ENCODE peak calls at places on chromosomes 2 and 18, in six cellular contexts. Z is neuronal stem cell, I is IMR-90, K is H1, H is mesenchymal stem cell, F is H9. O is an unnamed sample.

GRCh38 chr18:56221195-56222065 is 417.0 kb downstream of the TXNL1 start:
- DNase-seq in I (no peak), F (no peak), K (no peak), Z (no peak), H (no peak), O (no peak)

GRCh38 chr18:48943736-48944527 is 6.8 kb downstream of the SMAD7 start:
- DNase-seq in F (no peak), H (no peak), I (no peak), K (no peak), Z (no peak), O (no peak)

GRCh38 chr2:204505488-204505887 is 39.8 kb upstream of the PARD3B start:
- DNase-seq in Z (no peak), K (no peak), I (peak; percentile 23), H (no peak), F (no peak), O (no peak)

GRCh38 chr2:176385838-176386237 is 116.6 kb downstream of the MTX2 start:
- DNase-seq in F (no peak), I (no peak), Z (no peak), K (no peak), H (no peak), O (no peak)

GRCh38 chr18:51399491-51400122 is 202.1 kb upstream of the MEX3C start:
- DNase-seq in K (no peak), H (no peak), F (no peak), Z (no peak), I (no peak), O (peak; percentile 85)

GRCh38 chr2:25305809-25306208 is 35.9 kb downstream of the DNMT3A start:
- DNase-seq in K (no peak), Z (no peak), I (no peak), F (no peak), H (no peak), O (no peak)

GRCh38 chr2:1651131-1652066 is 92.9 kb downstream of the PXDN start:
- DNase-seq in H (no peak), I (no peak), Z (no peak), K (no peak), F (no peak), O (no peak)

GRCh38 chr18:32380559-32380958 is 90.1 kb downstream of the GAREM1 start:
- DNase-seq in F (no peak), K (no peak), H (no peak), I (no peak), Z (no peak), O (no peak)

GRCh38 chr2:239246723-239247122 is 154.1 kb downstream of the HDAC4 start:
- DNase-seq in F (no peak), H (no peak), Z (no peak), I (no peak), K (no peak), O (peak; percentile 21)

GRCh38 chr2:84958135-84959044 is 12.6 kb upstream of the KCMF1 start:
- DNase-seq in Z (peak; percentile 92), K (peak; percentile 99), H (peak; percentile 87), I (peak; percentile 97), F (peak; percentile 98), O (peak; percentile 93)

GRCh38 chr2:101398026-101398830 is 10.9 kb upstream of the CREG2 start:
- DNase-seq in I (no peak), Z (no peak), H (peak; percentile 30), K (no peak), F (no peak), O (no peak)

GRCh38 chr18:51751901-51752300 is 554.4 kb upstream of the MEX3C start:
- DNase-seq in F (no peak), I (no peak), Z (no peak), H (no peak), K (no peak), O (no peak)

GRCh38 chr2:120736955-120737801 is 1.5 kb downstream of the GLI2 start:
- DNase-seq in Z (peak; percentile 92), I (peak; percentile 92), K (peak; percentile 71), F (peak; percentile 72), H (peak; percentile 93), O (no peak)
- H2BK120ac ChIP-seq in Z (peak overlapping the region; percentile 44), I (peak overlapping the region; percentile 92), K (no peak overlapping the region), F (no peak overlapping the region), H (peak overlapping the region; percentile 99), O (peak overlapping the region; percentile 53)

GRCh38 chr2:27708666-27709065 is 45.0 kb downstream of the SLC4A1AP start:
- DNase-seq in H (no peak), Z (no peak), F (no peak), K (no peak), I (no peak), O (no peak)
- H2AFZ ChIP-seq in H (no peak overlapping the region), Z (no peak overlapping the region), F (no peak overlapping the region), K (no peak overlapping the region), I (no peak overlapping the region), O (no peak overlapping the region)

GRCh38 chr2:199646439-199646838 is 188.7 kb upstream of the SATB2 start:
- DNase-seq in K (no peak), Z (no peak), F (no peak), I (no peak), H (no peak), O (no peak)
- H3K14ac ChIP-seq in K (no peak overlapping the region), Z (no peak overlapping the region), F (no peak overlapping the region), I (no peak overlapping the region), H (no peak overlapping the region), O (no peak overlapping the region)

GRCh38 chr18:13982136-13982535 is 66.8 kb upstream of the MC2R start:
- DNase-seq in F (peak; percentile 82), K (no peak), Z (peak; percentile 12), I (no peak), H (no peak), O (no peak)
- H2BK120ac ChIP-seq in F (no peak overlapping the region), K (peak overlapping the region; percentile 68), Z (no peak overlapping the region), I (no peak overlapping the region), H (no peak overlapping the region), O (no peak overlapping the region)

GRCh38 chr2:201228912-201229290 is 31.4 kb upstream of the CASP8 start:
- DNase-seq in F (no peak), K (no peak), H (no peak), Z (no peak), I (no peak), O (no peak)
- H2AFZ ChIP-seq in F (no peak overlapping the region), K (no peak overlapping the region), H (no peak overlapping the region), Z (peak overlapping the region; percentile 69), I (no peak overlapping the region), O (peak overlapping the region; percentile 52)

GRCh38 chr2:241851325-241852115 is 7.2 kb downstream of the PDCD1 start:
- DNase-seq in F (peak; percentile 21), K (no peak), H (no peak), I (no peak), Z (no peak), O (no peak)
- H3K14ac ChIP-seq in F (no peak overlapping the region), K (no peak overlapping the region), H (no peak overlapping the region), I (no peak overlapping the region), Z (peak overlapping the region; percentile 71), O (no peak overlapping the region)

GRCh38 chr2:205684871-205685313 is 2.6 kb downstream of the NRP2 start:
- DNase-seq in Z (no peak), I (peak; percentile 60), K (no peak), H (peak; percentile 57), F (peak; percentile 61), O (no peak)

GRCh38 chr2:205687018-205687956 is 5.0 kb downstream of the NRP2 start:
- DNase-seq in I (no peak), K (no peak), H (peak; percentile 23), Z (no peak), F (no peak), O (no peak)

GRCh38 chr2:205685314-205686230 is 3.3 kb downstream of the NRP2 start:
- DNase-seq in F (peak; percentile 76), H (peak; percentile 78), I (peak; percentile 67), Z (no peak), K (no peak), O (peak; percentile 59)

GRCh38 chr2:205688417-205689200 is 6.3 kb downstream of the NRP2 start:
- DNase-seq in H (no peak), Z (no peak), F (no peak), K (no peak), I (peak; percentile 51), O (no peak)

DNA sequence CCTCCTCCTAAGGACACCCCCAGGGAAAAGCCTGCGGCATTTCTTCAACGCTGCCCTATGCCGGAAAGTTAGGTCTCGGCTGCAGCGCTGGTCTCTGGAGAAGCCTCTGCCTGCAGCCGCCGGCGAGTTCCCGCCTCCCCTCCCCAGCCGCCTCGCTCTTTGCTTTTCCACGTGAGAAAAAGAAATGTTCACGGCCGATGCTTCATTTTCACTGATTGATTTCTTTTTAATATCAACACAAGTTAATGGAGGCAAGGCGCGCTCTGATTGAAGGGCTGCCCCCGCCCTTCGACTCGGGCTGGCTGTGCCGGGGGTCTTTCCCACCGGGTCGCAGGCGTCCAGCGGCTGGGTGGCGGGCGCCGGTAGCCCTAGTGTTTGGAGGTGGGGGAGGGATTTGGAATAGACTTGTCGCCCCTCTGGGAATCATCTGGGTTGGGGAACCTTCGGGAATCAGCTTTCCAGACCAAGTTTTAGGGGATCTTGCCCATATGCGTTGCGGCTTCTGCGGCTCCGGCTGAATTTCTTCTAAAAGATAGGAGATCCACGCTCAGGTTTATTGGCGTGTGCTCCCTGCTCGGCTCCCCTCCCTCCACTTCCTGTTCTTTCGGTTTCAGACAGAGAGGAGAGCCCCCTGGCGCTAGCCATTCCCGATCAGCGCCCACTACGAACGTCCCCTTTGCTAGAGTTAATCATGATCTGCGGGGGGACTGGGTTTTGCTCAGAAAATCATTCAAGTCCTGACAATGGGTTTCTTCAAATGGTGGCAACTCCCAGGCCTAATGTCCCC is 4.1 kb downstream of the NRP2 start:
- DNase-seq in F (peak; percentile 51), H (peak; percentile 66), Z (no peak), K (no peak), I (peak; percentile 35), O (no peak)
- H2BK120ac ChIP-seq in F (peak overlapping the region; percentile 78), H (peak overlapping the region; percentile 78), Z (peak overlapping the region; percentile 47), K (no peak overlapping the region), I (peak overlapping the region; percentile 74), O (peak overlapping the region; percentile 62)

GRCh38 chr2:119255760-119256573 is 32.3 kb downstream of the STEAP3 start:
- DNase-seq in I (peak; percentile 98), K (no peak), H (peak; percentile 98), Z (no peak), F (peak; percentile 41), O (peak; percentile 37)
- H2AFZ ChIP-seq in I (peak overlapping the region; percentile 75), K (no peak overlapping the region), H (peak overlapping the region; percentile 10), Z (peak overlapping the region; percentile 40), F (no peak overlapping the region), O (no peak overlapping the region)

O was measured in trophoblast cell.